ENCODE peak calls at places on chromosomes 6 and 20, in four cellular contexts. M, H, L and C are unnamed samples.

GRCh38 chr6:108105584-108105983 is 31.0 kb upstream of the OSTM1 start:
- DNase-seq in M (no peak), H (no peak), L (no peak), C (no peak)

GRCh38 chr20:47453167-47453782 is 48.4 kb upstream of the NCOA3 start:
- DNase-seq in M (peak; percentile 39), H (no peak), L (peak; percentile 96), C (peak; percentile 97)

GRCh38 chr20:23227976-23228375 is 122.6 kb upstream of the NXT1 start:
- DNase-seq in M (no peak), H (no peak), L (peak; percentile 59), C (no peak)

GRCh38 chr6:152094992-152095592 is 287.6 kb downstream of the ESR1 start:
- DNase-seq in M (no peak), H (no peak), L (peak; percentile 100), C (peak; percentile 100)

GRCh38 chr6:145031962-145032361 is 703.4 kb downstream of the EPM2A start:
- DNase-seq in M (no peak), H (no peak), L (no peak), C (no peak)

GRCh38 chr6:47073125-47074110 is 31.3 kb upstream of the ADGRF1 start:
- DNase-seq in M (no peak), H (no peak), L (no peak), C (peak; percentile 44)

GRCh38 chr20:64193058-64193457 is 28.8 kb downstream of the MYT1 start:
- DNase-seq in M (no peak), H (no peak), L (no peak), C (no peak)

GRCh38 chr20:12482661-12483060 is 526.1 kb upstream of the SPTLC3 start:
- DNase-seq in M (no peak), H (no peak), L (peak; percentile 2), C (no peak)

GRCh38 chr6:155524249-155524651 is 68.6 kb upstream of the NOX3 start:
- DNase-seq in M (no peak), H (no peak), L (peak; percentile 94), C (peak; percentile 70)

GRCh38 chr6:136792945-136793289 is 640 bp upstream of the MAP3K5 start:
- DNase-seq in M (peak; percentile 94), H (peak; percentile 91), L (peak; percentile 82), C (peak; percentile 92)

GRCh38 chr20:51335329-51335841 is 207.1 kb downstream of the NFATC2 start:
- DNase-seq in M (peak; percentile 7), H (no peak), L (peak; percentile 100), C (peak; percentile 100)

GRCh38 chr20:24097051-24097450 is 108.5 kb upstream of the GGTLC1 start:
- DNase-seq in M (no peak), H (no peak), L (no peak), C (no peak)

GRCh38 chr6:117346142-117346930 is 79.4 kb downstream of the ROS1 start:
- DNase-seq in M (no peak), H (no peak), L (peak; percentile 48), C (peak; percentile 69)

GRCh38 chr20:37669062-37669772 is 24.6 kb upstream of the CTNNBL1 start:
- DNase-seq in M (no peak), H (no peak), L (no peak), C (peak; percentile 83)

GRCh38 chr20:38043512-38044300 is 10.2 kb downstream of the RPRD1B start:
- DNase-seq in M (peak; percentile 19), H (no peak), L (peak; percentile 91), C (peak; percentile 99)

GRCh38 chr6:16367584-16367970 is 129.2 kb downstream of the GMPR start:
- DNase-seq in M (no peak), H (no peak), L (no peak), C (no peak)

GRCh38 chr6:2900821-2901644 is 2.1 kb downstream of the SERPINB9 start:
- DNase-seq in M (no peak), H (no peak), L (no peak), C (no peak)

GRCh38 chr6:28333599-28334018 is 2.3 kb downstream of the ZSCAN31 start:
- DNase-seq in M (no peak), H (no peak), L (no peak), C (no peak)